ENCODE peak calls at places on chromosomes 5 and 9, in ten cellular contexts. T, E, G, P, O, Y, J, F, I and X are unnamed samples.
A peak's percentile ranks its signal among the peaks of the same experiment; 100 is the strongest.

GRCh38 chr5:1782385-1783213 is 17.0 kb downstream of the MRPL36 start:
- DNase-seq in T (no peak), E (no peak), G (no peak), P (no peak), O (no peak), Y (no peak), J (no peak), F (no peak), I (peak; percentile 26), X (no peak)

GRCh38 chr5:145446412-145446811 is 388.7 kb downstream of the PRELID2 start:
- DNase-seq in T (no peak), E (no peak), G (no peak), P (no peak), O (no peak), Y (no peak), J (no peak), F (no peak), I (no peak), X (no peak)

GRCh38 chr5:40841068-40841805 is at the start of gene CARD6:
- DNase-seq in T (no peak), E (no peak), G (peak; percentile 76), P (no peak), O (no peak), Y (no peak), J (peak; percentile 89), F (peak; percentile 40), I (no peak), X (no peak)

GRCh38 chr5:1777281-1778137 is 22.1 kb downstream of the MRPL36 start:
- DNase-seq in T (no peak), E (no peak), G (no peak), P (peak; percentile 21), O (no peak), Y (no peak), J (no peak), F (no peak), I (peak; percentile 38), X (no peak)

GRCh38 chr9:88387733-88388202 is 476 bp upstream of the SPIN1 start:
- DNase-seq in T (peak; percentile 59), E (no peak), G (peak; percentile 65), P (peak; percentile 67), O (peak; percentile 81), Y (peak; percentile 56), J (peak; percentile 57), F (peak; percentile 57), I (no peak), X (peak; percentile 16)

GRCh38 chr5:109692011-109692410 is 2.3 kb downstream of the MAN2A1 start:
- DNase-seq in T (no peak), E (no peak), G (peak; percentile 36), P (no peak), O (no peak), Y (peak; percentile 59), J (peak; percentile 14), F (no peak), I (no peak), X (no peak)

GRCh38 chr5:35313296-35313695 is 83.0 kb upstream of the PRLR start:
- DNase-seq in T (no peak), E (no peak), G (no peak), P (no peak), O (no peak), Y (peak; percentile 74), J (no peak), F (no peak), I (no peak), X (no peak)

GRCh38 chr9:136362450-136362784 is 1.1 kb downstream of the DNLZ start:
- DNase-seq in T (no peak), E (no peak), G (no peak), P (no peak), O (no peak), Y (no peak), J (no peak), F (no peak), I (no peak), X (no peak)

DNA sequence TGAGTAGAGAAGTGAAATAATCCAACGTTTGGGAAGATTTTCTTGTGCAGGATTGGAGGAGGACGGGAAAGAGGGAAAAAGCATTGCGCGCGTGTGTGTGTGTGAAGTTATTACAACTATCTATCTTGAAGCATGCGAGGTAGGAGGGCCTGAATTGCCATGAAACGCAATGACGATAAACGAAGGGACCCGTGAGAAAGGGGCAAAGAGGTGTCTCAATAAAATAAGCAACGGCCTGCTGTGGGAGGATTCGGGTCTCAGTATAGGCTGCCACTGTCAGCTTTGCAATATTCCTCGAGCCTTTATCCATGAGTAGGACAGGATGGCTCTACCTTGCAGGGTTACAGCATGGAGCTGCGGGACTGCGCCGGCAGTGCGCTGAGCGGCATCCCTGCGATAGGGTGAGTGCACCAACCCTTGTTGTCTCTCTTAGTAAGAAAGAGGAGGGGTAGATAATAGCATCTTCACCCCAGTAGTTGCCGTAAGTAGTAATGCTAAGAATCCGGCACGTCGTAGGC is 631 bp upstream of the RCL1 start:
- DNase-seq in T (no peak), E (no peak), G (no peak), P (no peak), O (no peak), Y (no peak), J (no peak), F (no peak), I (no peak), X (no peak)
- H3K27ac ChIP-seq in T (peak overlapping the region; percentile 48), E (peak overlapping the region; percentile 86), G (no peak overlapping the region), P (peak overlapping the region; percentile 90), O (no peak overlapping the region), Y (no peak overlapping the region), J (no peak overlapping the region), F (peak overlapping the region; percentile 91), I (no peak overlapping the region), X (peak overlapping the region; percentile 53)

GRCh38 chr9:95977366-95977765 is 101.9 kb downstream of the ERCC6L2 start:
- DNase-seq in T (no peak), E (no peak), G (no peak), P (no peak), O (no peak), Y (no peak), J (no peak), F (no peak), I (no peak), X (no peak)

GRCh38 chr9:95966303-95966702 is 90.8 kb downstream of the ERCC6L2 start:
- DNase-seq in T (no peak), E (no peak), G (no peak), P (no peak), O (no peak), Y (no peak), J (no peak), F (no peak), I (no peak), X (no peak)

GRCh38 chr9:95970356-95970755 is 94.9 kb downstream of the ERCC6L2 start:
- DNase-seq in T (no peak), E (no peak), G (peak; percentile 33), P (no peak), O (peak; percentile 51), Y (no peak), J (no peak), F (no peak), I (no peak), X (no peak)

GRCh38 chr9:95974389-95974788 is 98.9 kb downstream of the ERCC6L2 start:
- DNase-seq in T (no peak), E (no peak), G (no peak), P (no peak), O (no peak), Y (no peak), J (no peak), F (no peak), I (no peak), X (no peak)

GRCh38 chr9:95971815-95972214 is 96.3 kb downstream of the ERCC6L2 start:
- DNase-seq in T (no peak), E (no peak), G (no peak), P (no peak), O (no peak), Y (no peak), J (no peak), F (no peak), I (no peak), X (no peak)
- H3K36me3 ChIP-seq in T (no peaks in the 10 kb centered on the region), E (no peaks in the 10 kb centered on the region), G (peaks cover 44% of the 10 kb centered on the region), P (no peaks in the 10 kb centered on the region), O (no peaks in the 10 kb centered on the region), Y (peaks cover 4% of the 10 kb centered on the region), J (peaks cover 3% of the 10 kb centered on the region), F (peaks cover 10% of the 10 kb centered on the region), I (peaks cover 43% of the 10 kb centered on the region), X (no peaks in the 10 kb centered on the region)

GRCh38 chr5:150178262-150178661 is 11.6 kb upstream of the SLC6A7 start:
- DNase-seq in T (no peak), E (no peak), G (no peak), P (no peak), O (no peak), Y (no peak), J (no peak), F (no peak), I (no peak), X (no peak)

GRCh38 chr5:150180241-150181027 is 9.4 kb upstream of the SLC6A7 start:
- DNase-seq in T (no peak), E (no peak), G (no peak), P (peak; percentile 52), O (no peak), Y (peak; percentile 30), J (no peak), F (no peak), I (no peak), X (no peak)

GRCh38 chr5:150177721-150178120 is 11.1 kb downstream of the CDX1 start:
- DNase-seq in T (no peak), E (no peak), G (no peak), P (no peak), O (no peak), Y (no peak), J (no peak), F (no peak), I (no peak), X (no peak)

GRCh38 chr5:150181035-150181434 is 8.8 kb upstream of the SLC6A7 start:
- DNase-seq in T (no peak), E (no peak), G (peak; percentile 96), P (no peak), O (no peak), Y (peak; percentile 70), J (no peak), F (no peak), I (no peak), X (no peak)

DNA sequence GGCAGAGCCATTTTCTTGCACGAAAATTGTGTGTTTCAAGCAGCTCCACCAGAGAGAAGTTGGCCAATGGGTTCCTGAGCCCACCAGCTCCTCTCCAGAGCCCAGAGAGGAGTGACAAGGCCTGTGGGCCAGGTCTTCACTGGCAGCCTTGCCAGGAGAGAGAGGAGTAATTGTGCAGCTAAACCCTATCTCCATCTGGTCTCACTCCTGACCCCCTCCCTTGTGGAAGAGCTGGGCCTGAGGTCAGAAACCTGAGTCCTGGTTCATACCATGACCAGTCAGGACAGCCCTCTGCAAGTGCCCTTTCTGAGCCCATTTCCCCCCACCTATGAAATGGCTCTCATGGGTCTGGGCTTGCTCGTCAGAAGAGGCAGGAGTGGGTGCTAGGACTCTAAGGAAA is 10.6 kb upstream of the SLC6A7 start:
- DNase-seq in T (no peak), E (no peak), G (no peak), P (no peak), O (no peak), Y (no peak), J (no peak), F (no peak), I (no peak), X (no peak)
- H3K27ac ChIP-seq in T (no peak overlapping the region), E (peak overlapping the region; percentile 83), G (no peak overlapping the region), P (no peak overlapping the region), O (no peak overlapping the region), Y (no peak overlapping the region), J (no peak overlapping the region), F (no peak overlapping the region), I (no peak overlapping the region), X (no peak overlapping the region)

GRCh38 chr9:98017306-98017705 is 34.2 kb downstream of the ANP32B start:
- DNase-seq in T (no peak), E (no peak), G (no peak), P (no peak), O (no peak), Y (no peak), J (no peak), F (no peak), I (no peak), X (no peak)

GRCh38 chr9:98021306-98022040 is 35.1 kb upstream of the NANS start:
- DNase-seq in T (no peak), E (no peak), G (no peak), P (no peak), O (peak; percentile 23), Y (no peak), J (no peak), F (no peak), I (no peak), X (no peak)

GRCh38 chr9:98018347-98018746 is 35.2 kb downstream of the ANP32B start:
- DNase-seq in T (no peak), E (no peak), G (no peak), P (no peak), O (no peak), Y (no peak), J (no peak), F (no peak), I (no peak), X (no peak)

GRCh38 chr9:98020471-98021145 is 35.9 kb upstream of the NANS start:
- DNase-seq in T (no peak), E (no peak), G (no peak), P (no peak), O (no peak), Y (no peak), J (no peak), F (no peak), I (no peak), X (no peak)

GRCh38 chr9:98019098-98019497 is 36.0 kb downstream of the ANP32B start:
- DNase-seq in T (no peak), E (no peak), G (no peak), P (no peak), O (no peak), Y (no peak), J (no peak), F (no peak), I (no peak), X (no peak)
- H3K36me3 ChIP-seq in T (no peaks in the 10 kb centered on the region), E (peaks cover 8% of the 10 kb centered on the region), G (peaks cover 55% of the 10 kb centered on the region), P (no peaks in the 10 kb centered on the region), O (peaks cover 19% of the 10 kb centered on the region), Y (peaks cover 14% of the 10 kb centered on the region), J (peaks cover 10% of the 10 kb centered on the region), F (peaks cover 62% of the 10 kb centered on the region), I (peaks cover 58% of the 10 kb centered on the region), X (peaks cover 31% of the 10 kb centered on the region)